ENCODE peak calls at places on chromosomes 16 and 17, in eight cellular contexts. One of them, this sample, is unnamed.

GRCh38 chr17:45032150-45032493 is 19.3 kb downstream of the DCAKD start:
- DNase-seq in AG04450: no peak
- DNase-seq in astrocyte of the spinal cord: no peak
- DNase-seq in astrocyte: no peak
- DNase-seq in gastrocnemius medialis: no peak
- DNase-seq in psoas muscle: no peak
- DNase-seq in thoracic aorta: no peak
- DNase-seq in AG10803: no peak
- DNase-seq in this sample: no peak

GRCh38 chr17:18987230-18987610 is 17.3 kb downstream of the FAM83G start:
- DNase-seq in AG04450: no peak
- DNase-seq in psoas muscle: no peak
- DNase-seq in gastrocnemius medialis: no peak
- DNase-seq in thoracic aorta: no peak
- DNase-seq in astrocyte: no peak
- DNase-seq in AG10803: no peak
- DNase-seq in astrocyte of the spinal cord: no peak
- DNase-seq in this sample: no peak

GRCh38 chr17:17809527-17810373 is 27.0 kb downstream of the SREBF1 start:
- DNase-seq in psoas muscle: no peak
- DNase-seq in gastrocnemius medialis: no peak
- DNase-seq in AG10803: peak
- DNase-seq in astrocyte: no peak
- DNase-seq in AG04450: no peak
- DNase-seq in thoracic aorta: no peak
- DNase-seq in astrocyte of the spinal cord: peak
- DNase-seq in this sample: peak

GRCh38 chr16:2981177-2981898 is 1.1 kb upstream of the PKMYT1 start:
- DNase-seq in AG04450: no peak
- DNase-seq in thoracic aorta: no peak
- DNase-seq in astrocyte of the spinal cord: no peak
- DNase-seq in gastrocnemius medialis: no peak
- DNase-seq in psoas muscle: no peak
- DNase-seq in AG10803: no peak
- DNase-seq in astrocyte: no peak
- DNase-seq in this sample: no peak

GRCh38 chr16:85879975-85880831 is 18.8 kb upstream of the IRF8 start:
- DNase-seq in AG10803: no peak
- DNase-seq in psoas muscle: no peak
- DNase-seq in AG04450: no peak
- DNase-seq in thoracic aorta: no peak
- DNase-seq in astrocyte of the spinal cord: no peak
- DNase-seq in gastrocnemius medialis: no peak
- DNase-seq in astrocyte: no peak
- DNase-seq in this sample: no peak

GRCh38 chr17:65901394-65901793 is 290.5 kb downstream of the CEP112 start:
- DNase-seq in AG04450: no peak
- DNase-seq in psoas muscle: no peak
- DNase-seq in AG10803: no peak
- DNase-seq in gastrocnemius medialis: no peak
- DNase-seq in astrocyte of the spinal cord: peak
- DNase-seq in thoracic aorta: no peak
- DNase-seq in astrocyte: no peak
- DNase-seq in this sample: no peak

GRCh38 chr16:66382171-66382965 is 15.9 kb downstream of the CDH5 start:
- DNase-seq in psoas muscle: no peak
- DNase-seq in astrocyte: peak
- DNase-seq in astrocyte of the spinal cord: peak
- DNase-seq in gastrocnemius medialis: no peak
- DNase-seq in thoracic aorta: no peak
- DNase-seq in AG04450: peak
- DNase-seq in AG10803: peak
- DNase-seq in this sample: peak

GRCh38 chr17:28285965-28286364 is 33.0 kb upstream of the TMEM97 start:
- DNase-seq in astrocyte: no peak
- DNase-seq in psoas muscle: no peak
- DNase-seq in AG10803: no peak
- DNase-seq in thoracic aorta: no peak
- DNase-seq in AG04450: no peak
- DNase-seq in gastrocnemius medialis: no peak
- DNase-seq in astrocyte of the spinal cord: no peak
- DNase-seq in this sample: no peak

GRCh38 chr16:89001117-89002027 is 24.4 kb upstream of the CBFA2T3 start:
- DNase-seq in astrocyte of the spinal cord: no peak
- DNase-seq in AG10803: no peak
- DNase-seq in AG04450: no peak
- DNase-seq in psoas muscle: no peak
- DNase-seq in gastrocnemius medialis: no peak
- DNase-seq in thoracic aorta: no peak
- DNase-seq in astrocyte: no peak
- DNase-seq in this sample: no peak

GRCh38 chr16:69595127-69596036 is 29.6 kb downstream of the NFAT5 start:
- DNase-seq in psoas muscle: no peak
- DNase-seq in astrocyte: peak
- DNase-seq in thoracic aorta: no peak
- DNase-seq in AG04450: no peak
- DNase-seq in AG10803: no peak
- DNase-seq in astrocyte of the spinal cord: peak
- DNase-seq in gastrocnemius medialis: no peak
- DNase-seq in this sample: peak

GRCh38 chr16:25033852-25034251 is 18.7 kb upstream of the ARHGAP17 start:
- DNase-seq in astrocyte of the spinal cord: peak
- DNase-seq in psoas muscle: no peak
- DNase-seq in AG10803: peak
- DNase-seq in AG04450: no peak
- DNase-seq in gastrocnemius medialis: no peak
- DNase-seq in thoracic aorta: no peak
- DNase-seq in astrocyte: peak
- DNase-seq in this sample: no peak

GRCh38 chr16:55501549-55502322 is 7.1 kb upstream of the LPCAT2 start:
- DNase-seq in gastrocnemius medialis: no peak
- DNase-seq in astrocyte of the spinal cord: no peak
- DNase-seq in astrocyte: no peak
- DNase-seq in AG04450: no peak
- DNase-seq in AG10803: no peak
- DNase-seq in thoracic aorta: no peak
- DNase-seq in psoas muscle: no peak
- DNase-seq in this sample: peak
- TF ChIP-seq CTCF in gastrocnemius medialis: no peak
- TF ChIP-seq CTCF in astrocyte of the spinal cord: peak
- TF ChIP-seq CTCF in astrocyte: peak
- TF ChIP-seq CTCF in AG04450: peak
- TF ChIP-seq CTCF in AG10803: peak
- TF ChIP-seq CTCF in thoracic aorta: no peak
- TF ChIP-seq CTCF in psoas muscle: no peak
- TF ChIP-seq CTCF in this sample: no peak

GRCh38 chr17:882827-883585 is 96.6 kb downstream of the NXN start:
- DNase-seq in thoracic aorta: no peak
- DNase-seq in psoas muscle: peak
- DNase-seq in gastrocnemius medialis: peak
- DNase-seq in AG04450: no peak
- DNase-seq in astrocyte of the spinal cord: peak
- DNase-seq in AG10803: peak
- DNase-seq in astrocyte: no peak
- DNase-seq in this sample: peak
- H3K4me3 ChIP-seq in thoracic aorta: no peak
- H3K4me3 ChIP-seq in psoas muscle: no peak
- H3K4me3 ChIP-seq in gastrocnemius medialis: no peak
- H3K4me3 ChIP-seq in AG04450: no peak
- H3K4me3 ChIP-seq in astrocyte of the spinal cord: no peak
- H3K4me3 ChIP-seq in AG10803: no peak
- H3K4me3 ChIP-seq in astrocyte: no peak
- H3K4me3 ChIP-seq in this sample: no peak

DNA sequence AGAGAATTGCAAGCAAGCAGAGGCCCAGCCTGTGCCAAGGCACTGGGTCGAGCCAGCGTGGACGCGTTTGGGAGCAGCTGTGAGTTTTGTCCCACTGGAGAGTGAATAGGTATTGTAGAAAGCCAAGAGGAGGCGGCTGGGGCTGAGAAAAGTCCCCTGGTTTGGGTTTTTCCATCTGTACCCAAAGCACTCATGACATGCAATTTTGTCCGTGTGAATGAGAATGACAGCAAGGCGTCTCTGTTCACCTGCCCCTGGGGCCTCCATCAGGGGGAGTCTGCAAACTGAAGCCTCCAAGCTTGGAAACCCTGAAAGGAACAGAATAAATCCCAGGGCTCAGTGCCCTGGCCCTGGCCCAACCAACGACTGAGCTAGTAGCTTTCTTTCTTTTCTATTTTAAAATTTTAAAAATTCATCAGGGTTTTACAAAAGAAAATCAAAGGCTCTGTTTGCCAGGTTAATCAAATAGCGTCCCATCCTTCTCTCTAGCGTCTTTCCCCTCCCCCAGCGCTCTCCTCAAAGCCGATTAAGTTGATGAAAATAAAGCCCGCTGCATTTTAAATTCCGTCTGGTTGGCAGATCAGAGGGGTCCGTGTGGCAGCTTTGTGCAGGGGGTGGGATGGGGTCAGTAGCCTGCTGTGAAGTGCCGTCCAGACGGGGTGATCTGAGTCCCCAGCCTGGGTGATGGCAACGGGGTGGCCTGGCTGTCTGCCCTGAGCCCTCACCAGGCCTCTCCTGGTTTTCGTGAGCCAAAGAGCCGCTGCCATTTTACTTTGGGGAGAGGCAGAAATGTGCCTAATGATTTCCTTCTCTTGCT is 171.0 kb downstream of the KATNIP start:
- DNase-seq in psoas muscle: no peak
- DNase-seq in astrocyte: no peak
- DNase-seq in AG10803: no peak
- DNase-seq in gastrocnemius medialis: no peak
- DNase-seq in astrocyte of the spinal cord: no peak
- DNase-seq in AG04450: no peak
- DNase-seq in thoracic aorta: no peak
- DNase-seq in this sample: no peak
- TF ChIP-seq CTCF in psoas muscle: no peak
- TF ChIP-seq CTCF in astrocyte: no peak
- TF ChIP-seq CTCF in AG10803: no peak
- TF ChIP-seq CTCF in gastrocnemius medialis: no peak
- TF ChIP-seq CTCF in astrocyte of the spinal cord: no peak
- TF ChIP-seq CTCF in AG04450: no peak
- TF ChIP-seq CTCF in thoracic aorta: no peak
- TF ChIP-seq CTCF in this sample: no peak

GRCh38 chr17:73311781-73312641 is at the start of gene CDC42EP4:
- DNase-seq in psoas muscle: peak
- DNase-seq in astrocyte: peak
- DNase-seq in AG10803: peak
- DNase-seq in thoracic aorta: peak
- DNase-seq in AG04450: no peak
- DNase-seq in astrocyte of the spinal cord: peak
- DNase-seq in gastrocnemius medialis: peak
- DNase-seq in this sample: peak
- H3K4me3 ChIP-seq in psoas muscle: peak
- H3K4me3 ChIP-seq in astrocyte: peak
- H3K4me3 ChIP-seq in AG10803: peak
- H3K4me3 ChIP-seq in thoracic aorta: peak
- H3K4me3 ChIP-seq in AG04450: peak
- H3K4me3 ChIP-seq in astrocyte of the spinal cord: peak
- H3K4me3 ChIP-seq in gastrocnemius medialis: peak
- H3K4me3 ChIP-seq in this sample: peak